ENCODE peak calls at places on chromosomes 13 and 19, in ten cellular contexts. D is psoas muscle, U is brain microvascular endothelial cell, R is spleen, W is GM23248, S is SK-N-SH, G is mesendoderm, O is cardiac muscle cell, A is HepG2, H is IMR-90. I is an unnamed sample.
A peak's percentile ranks its signal among the peaks of the same experiment; 100 is the strongest.

GRCh38 chr13:111005808-111006494 is 91.1 kb upstream of the ANKRD10 start:
- DNase-seq in U (peak; percentile 34), D (peak; percentile 72), W (peak; percentile 55), S (no peak), H (peak; percentile 43), R (peak; percentile 80), G (no peak), A (no peak), O (no peak), I (no peak)

GRCh38 chr19:35349614-35350521 is 2.2 kb downstream of the FFAR1 start:
- DNase-seq in A (no peak), U (no peak), S (no peak), O (no peak), R (peak; percentile 82), D (no peak), W (no peak), G (no peak), H (no peak), I (peak; percentile 28)

GRCh38 chr19:10431254-10431942 is 11.1 kb downstream of the PDE4A start:
- DNase-seq in G (peak; percentile 41), O (no peak), S (peak; percentile 46), D (peak; percentile 59), H (no peak), A (no peak), W (peak; percentile 47), R (no peak), U (no peak), I (peak; percentile 69)

GRCh38 chr19:49441210-49441959 is at the start of gene SLC17A7:
- DNase-seq in W (peak; percentile 45), O (peak; percentile 68), A (no peak), R (no peak), D (peak; percentile 83), S (peak; percentile 85), U (no peak), H (no peak), G (peak; percentile 68), I (peak; percentile 98)

GRCh38 chr19:52748336-52748950 is 13.6 kb upstream of the ZNF611 start:
- DNase-seq in W (peak; percentile 69), D (no peak), G (peak; percentile 83), R (no peak), H (peak; percentile 57), A (peak; percentile 35), O (peak; percentile 68), S (peak; percentile 35), U (no peak), I (peak; percentile 50)

GRCh38 chr13:34942732-34943674 is 933 bp downstream of the NBEA start:
- DNase-seq in W (peak; percentile 36), O (peak; percentile 56), R (peak; percentile 77), U (no peak), A (no peak), D (peak; percentile 54), S (peak; percentile 69), G (peak; percentile 68), H (no peak), I (peak; percentile 65)

GRCh38 chr19:1252818-1253513 is 4.6 kb downstream of the MIDN start:
- DNase-seq in R (peak; percentile 98), W (peak; percentile 98), U (peak; percentile 94), S (peak; percentile 69), G (peak; percentile 65), O (no peak), A (peak; percentile 82), H (peak; percentile 97), D (peak; percentile 94), I (no peak)

GRCh38 chr13:45082964-45083363 is 37.3 kb upstream of the GTF2F2 start:
- DNase-seq in R (no peak), H (peak; percentile 66), W (peak; percentile 81), S (no peak), D (no peak), G (no peak), U (peak; percentile 3), O (no peak), A (no peak), I (no peak)

GRCh38 chr13:113655358-113656014 is 2.5 kb downstream of the ATP4B start:
- DNase-seq in U (no peak), S (no peak), G (no peak), R (peak; percentile 41), D (peak; percentile 28), A (no peak), O (no peak), W (no peak), H (no peak), I (peak; percentile 38)

GRCh38 chr19:2618611-2619010 is 83.9 kb downstream of the GNG7 start:
- DNase-seq in R (peak; percentile 95), G (no peak), H (peak; percentile 28), D (peak; percentile 68), W (peak; percentile 75), A (no peak), S (no peak), U (no peak), O (no peak), I (no peak)

GRCh38 chr19:33290956-33291622 is 11.2 kb downstream of the CEBPA start:
- DNase-seq in S (no peak), U (no peak), G (peak; percentile 74), O (no peak), R (peak; percentile 66), W (peak; percentile 15), D (peak; percentile 34), A (no peak), H (no peak), I (peak; percentile 62)

GRCh38 chr13:112671359-112671758 is 18.5 kb upstream of the ATP11A start:
- DNase-seq in D (no peak), H (no peak), A (no peak), G (no peak), S (no peak), R (no peak), W (no peak), U (no peak), O (no peak), I (no peak)

GRCh38 chr19:49570138-49570856 is 10.1 kb downstream of the NOSIP start:
- DNase-seq in A (peak; percentile 88), U (peak; percentile 75), W (peak; percentile 87), D (no peak), S (peak; percentile 86), O (peak; percentile 91), R (no peak), H (peak; percentile 84), G (peak; percentile 91), I (peak; percentile 93)

GRCh38 chr19:50820086-50820485 is 3.5 kb downstream of the KLK1 start:
- DNase-seq in A (no peak), G (no peak), D (no peak), S (no peak), H (no peak), U (no peak), W (no peak), R (no peak), O (no peak), I (no peak)

GRCh38 chr13:105908581-105908980 is 626.9 kb downstream of the EFNB2 start:
- DNase-seq in U (peak; percentile 30), R (no peak), G (no peak), W (no peak), D (no peak), H (no peak), S (no peak), A (no peak), O (no peak), I (no peak)

GRCh38 chr19:15456871-15457700 is 7.3 kb downstream of the RASAL3 start:
- DNase-seq in A (no peak), S (no peak), U (no peak), G (peak; percentile 84), O (peak; percentile 14), R (no peak), D (no peak), H (no peak), W (peak; percentile 21), I (peak; percentile 99)
- H3K27me3 ChIP-seq in A (no peaks in the 10 kb centered on the region), S (peaks cover 48% of the 10 kb centered on the region), U (peaks cover 26% of the 10 kb centered on the region), G (peaks cover 28% of the 10 kb centered on the region), O (peaks cover 77% of the 10 kb centered on the region), R (peaks cover 36% of the 10 kb centered on the region), D (peaks cover 30% of the 10 kb centered on the region), H (peaks cover 47% of the 10 kb centered on the region), W (peaks cover 29% of the 10 kb centered on the region), I (peaks cover 68% of the 10 kb centered on the region)

DNA sequence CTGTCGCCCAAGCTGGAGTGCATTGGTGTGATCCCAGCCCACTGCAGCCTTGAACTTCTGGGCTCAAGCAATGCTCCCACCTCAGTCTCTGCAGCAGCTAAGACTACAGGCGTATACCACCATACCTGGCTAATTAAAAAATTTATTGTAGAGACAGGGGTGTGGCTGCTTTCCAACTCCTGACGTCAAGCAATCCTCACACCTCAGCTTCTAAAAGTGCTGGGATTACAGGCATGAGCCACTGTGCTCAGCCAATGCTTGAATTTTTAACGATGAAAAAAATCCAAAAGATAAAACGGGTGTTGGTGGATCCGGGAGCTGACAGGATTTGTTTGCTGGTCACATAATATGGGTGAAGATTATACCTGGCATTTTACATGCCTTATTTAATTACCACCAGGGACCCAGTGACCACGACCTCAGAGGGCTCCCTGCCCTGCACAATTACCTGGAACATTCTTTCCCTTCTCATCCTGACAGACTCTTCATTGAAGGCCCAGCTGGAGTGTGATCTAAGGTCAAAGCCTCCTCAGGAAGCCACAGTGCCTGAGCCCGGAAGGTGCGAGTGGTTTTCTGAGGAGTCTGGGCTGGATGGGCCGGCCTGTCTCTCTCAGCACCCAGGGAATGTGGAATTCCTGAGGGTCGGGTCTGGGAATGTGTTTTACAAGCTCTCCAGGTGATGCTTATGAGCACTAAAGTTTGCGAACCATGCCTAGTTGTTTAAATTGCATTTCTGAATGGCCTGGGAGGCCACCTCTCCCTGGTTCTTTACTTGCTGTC is 193.3 kb downstream of the USP12 start:
- DNase-seq in U (no peak), A (no peak), O (peak; percentile 41), D (no peak), H (no peak), G (peak; percentile 90), W (no peak), R (no peak), S (no peak), I (peak; percentile 73)
- H3K36me3 ChIP-seq in U (no peaks in the 10 kb centered on the region), A (no peaks in the 10 kb centered on the region), O (no peaks in the 10 kb centered on the region), D (no peaks in the 10 kb centered on the region), H (no peaks in the 10 kb centered on the region), G (no peaks in the 10 kb centered on the region), W (no peaks in the 10 kb centered on the region), R (no peaks in the 10 kb centered on the region), S (no peaks in the 10 kb centered on the region), I (no peaks in the 10 kb centered on the region)

DNA sequence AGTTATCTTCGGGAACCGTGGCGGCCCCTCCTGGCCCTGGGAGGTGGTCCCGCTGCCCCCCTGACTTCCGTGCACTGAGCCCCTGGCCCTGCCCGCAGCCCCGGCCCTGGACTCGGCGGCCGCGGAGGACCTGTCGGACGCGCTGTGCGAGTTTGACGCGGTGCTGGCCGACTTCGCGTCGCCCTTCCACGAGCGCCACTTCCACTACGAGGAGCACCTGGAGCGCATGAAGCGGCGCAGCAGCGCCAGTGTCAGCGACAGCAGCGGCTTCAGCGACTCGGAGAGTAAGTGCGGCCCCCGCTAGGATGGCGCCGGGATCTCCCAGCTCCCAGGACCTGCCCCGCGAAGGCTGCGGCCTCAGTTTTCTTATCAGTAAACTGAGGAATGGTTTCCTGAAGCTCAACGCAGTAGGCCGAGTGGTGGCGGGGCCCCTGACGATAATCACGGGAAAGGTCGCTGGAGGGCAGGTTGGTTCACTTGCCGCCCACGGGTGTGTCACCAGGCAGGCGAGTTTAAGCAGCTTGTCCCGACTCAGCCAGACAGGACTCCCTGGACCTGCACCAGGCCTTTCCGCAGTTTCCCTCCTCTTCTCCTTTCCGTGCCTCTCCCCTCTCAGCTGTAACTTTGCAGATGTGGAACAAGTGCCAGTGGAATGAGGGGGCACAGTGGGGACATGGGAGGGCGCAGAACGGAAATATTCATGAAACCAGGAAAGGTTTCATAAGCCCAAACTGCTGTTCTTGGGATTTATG is 1.0 kb downstream of the RGCC start:
- DNase-seq in U (no peak), W (peak; percentile 75), H (peak; percentile 46), D (peak; percentile 59), A (no peak), G (peak; percentile 43), O (peak; percentile 45), R (peak; percentile 91), S (peak; percentile 56), I (peak; percentile 74)
- H3K4me3 ChIP-seq in U (peak overlapping the region; percentile 64), W (peak overlapping the region; percentile 73), H (peak overlapping the region; percentile 81), D (peak overlapping the region; percentile 79), A (peak overlapping the region; percentile 75), G (peak overlapping the region; percentile 29), O (peak overlapping the region; percentile 50), R (peak overlapping the region; percentile 68), S (peak overlapping the region; percentile 58), I (peak overlapping the region; percentile 47)

GRCh38 chr19:4591296-4591695 is 31.8 kb upstream of the SEMA6B start:
- DNase-seq in D (no peak), S (no peak), W (no peak), A (no peak), O (no peak), H (no peak), R (no peak), U (no peak), G (no peak), I (peak; percentile 54)
- H3K27me3 ChIP-seq in D (peaks cover 33% of the 10 kb centered on the region), S (peaks cover 33% of the 10 kb centered on the region), W (peaks cover 15% of the 10 kb centered on the region), A (peaks cover 1% of the 10 kb centered on the region), O (no peaks in the 10 kb centered on the region), H (peaks cover 25% of the 10 kb centered on the region), R (peaks cover 94% of the 10 kb centered on the region), U (peaks cover 3% of the 10 kb centered on the region), G (no peaks in the 10 kb centered on the region), I (peaks cover 4% of the 10 kb centered on the region)

I was measured in H7.